ENCODE peak calls at places on chromosomes 6 and 20, in six cellular contexts. C is tibial nerve, G is heart left ventricle, M is ovary, O is esophagus squamous epithelium, B is body of pancreas. A is an unnamed sample.

GRCh38 chr6:22764521-22764920 is 195.2 kb downstream of the HDGFL1 start:
- DNase-seq in O (no peak), C (no peak), B (no peak), M (no peak), G (no peak), A (no peak)

GRCh38 chr20:10798811-10799210 is 125.0 kb upstream of the JAG1 start:
- DNase-seq in O (no peak), M (no peak), G (no peak), B (peak), C (no peak), A (peak)

GRCh38 chr6:1382883-1383728 is 6.3 kb upstream of the FOXF2 start:
- DNase-seq in M (no peak), O (no peak), G (no peak), B (no peak), C (no peak), A (no peak)

GRCh38 chr20:41497186-41497895 is 120.8 kb downstream of the CHD6 start:
- DNase-seq in O (no peak), B (no peak), G (no peak), M (no peak), C (no peak), A (no peak)

GRCh38 chr20:19660808-19661378 is 97.2 kb upstream of the RIN2 start:
- DNase-seq in O (no peak), M (no peak), B (no peak), C (no peak), G (no peak), A (no peak)

GRCh38 chr20:44364068-44364467 is 8.6 kb downstream of the HNF4A start:
- DNase-seq in C (no peak), G (no peak), B (no peak), M (no peak), O (no peak), A (no peak)

GRCh38 chr6:132964101-132964867 is 149.9 kb downstream of the RPS12 start:
- DNase-seq in C (no peak), M (no peak), B (no peak), O (no peak), G (no peak), A (no peak)

GRCh38 chr6:167699141-167700036 is 127.3 kb upstream of the AFDN start:
- DNase-seq in C (no peak), B (peak), O (peak), M (no peak), G (peak), A (peak)

GRCh38 chr6:101114703-101115102 is 233.6 kb upstream of the ASCC3 start:
- DNase-seq in M (no peak), G (no peak), B (peak), O (no peak), C (no peak), A (peak)

GRCh38 chr6:89731924-89732568 is 87.5 kb downstream of the MDN1 start:
- DNase-seq in C (no peak), O (no peak), B (no peak), G (no peak), M (no peak), A (no peak)

GRCh38 chr6:158017621-158018369 is 36.1 kb downstream of the SYNJ2 start:
- DNase-seq in B (no peak), M (peak), C (no peak), O (no peak), G (no peak), A (no peak)

GRCh38 chr6:169146536-169146935 is 107.1 kb downstream of the THBS2 start:
- DNase-seq in C (no peak), G (no peak), M (no peak), O (no peak), B (no peak), A (no peak)

GRCh38 chr6:129390900-129391299 is 319.1 kb downstream of the ARHGAP18 start:
- DNase-seq in B (no peak), C (no peak), G (no peak), O (no peak), M (no peak), A (no peak)

GRCh38 chr20:41462372-41463161 is 95.9 kb upstream of the EMILIN3 start:
- DNase-seq in O (no peak), M (no peak), B (no peak), C (no peak), G (no peak), A (no peak)

GRCh38 chr20:45470262-45470931 is 844 bp downstream of the WFDC2 start:
- DNase-seq in B (peak), C (no peak), M (peak), G (no peak), O (no peak), A (no peak)

GRCh38 chr6:99589290-99589672 is 17.4 kb upstream of the PRDM13 start:
- DNase-seq in C (no peak), B (no peak), M (no peak), G (no peak), O (no peak), A (no peak)

GRCh38 chr20:8932192-8933150 is 136.4 kb upstream of the PLCB4 start:
- DNase-seq in O (no peak), G (no peak), M (no peak), C (no peak), B (no peak), A (peak)

GRCh38 chr6:50899306-50899840 is 80.7 kb downstream of the TFAP2B start:
- DNase-seq in M (no peak), C (no peak), G (no peak), O (no peak), B (no peak), A (no peak)

DNA sequence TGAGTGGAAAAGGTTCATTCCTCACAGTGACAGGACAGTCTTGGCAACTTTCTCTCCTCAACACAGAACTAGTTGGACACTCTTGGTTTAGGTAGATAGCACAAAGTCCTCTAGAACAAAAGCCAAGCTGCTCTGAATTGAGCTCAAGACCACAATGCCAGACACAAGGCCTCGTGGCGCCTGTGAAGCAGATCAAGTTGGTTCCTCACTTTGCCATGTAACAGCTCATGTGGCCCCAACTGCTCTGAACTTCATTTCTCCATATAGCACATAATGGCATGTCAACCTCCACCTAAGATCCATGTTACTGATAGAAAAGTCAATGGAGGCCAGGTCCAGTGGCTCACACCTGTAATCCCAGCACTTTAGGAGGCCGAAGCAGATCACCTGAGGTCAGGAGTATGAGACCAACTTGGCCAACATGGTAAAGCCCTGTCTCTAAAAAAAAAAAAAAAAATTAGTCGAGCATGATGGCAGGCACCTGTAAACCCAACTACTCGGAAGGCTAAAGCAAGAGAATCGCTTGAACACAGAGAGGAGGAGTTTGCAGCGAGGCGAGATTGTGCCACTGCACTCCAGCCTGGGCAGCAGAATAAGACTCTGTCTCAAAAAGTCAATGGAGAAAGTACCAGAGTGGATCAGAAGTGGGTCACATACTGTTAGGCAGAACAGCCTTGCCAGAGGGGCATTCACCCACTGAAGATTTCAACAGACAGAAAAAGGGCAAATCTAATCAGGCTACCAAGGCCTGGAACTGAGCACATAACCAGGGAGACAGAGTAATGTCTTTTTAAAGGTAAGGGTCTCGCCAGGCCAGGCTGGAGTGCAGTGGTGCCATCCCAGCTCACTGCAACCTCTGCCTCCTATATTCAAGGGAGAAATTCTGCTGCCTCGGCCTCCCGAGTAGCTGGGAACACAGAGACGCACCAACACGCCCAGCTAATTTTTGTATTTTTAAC is 21.2 kb downstream of the ROMO1 start:
- DNase-seq in B (no peak), C (no peak), M (no peak), O (no peak), G (no peak), A (no peak)
- TF ChIP-seq POLR2A in B (no peak), C (no peak), M (no peak), O (no peak), G (no peak), A (no peak)

DNA sequence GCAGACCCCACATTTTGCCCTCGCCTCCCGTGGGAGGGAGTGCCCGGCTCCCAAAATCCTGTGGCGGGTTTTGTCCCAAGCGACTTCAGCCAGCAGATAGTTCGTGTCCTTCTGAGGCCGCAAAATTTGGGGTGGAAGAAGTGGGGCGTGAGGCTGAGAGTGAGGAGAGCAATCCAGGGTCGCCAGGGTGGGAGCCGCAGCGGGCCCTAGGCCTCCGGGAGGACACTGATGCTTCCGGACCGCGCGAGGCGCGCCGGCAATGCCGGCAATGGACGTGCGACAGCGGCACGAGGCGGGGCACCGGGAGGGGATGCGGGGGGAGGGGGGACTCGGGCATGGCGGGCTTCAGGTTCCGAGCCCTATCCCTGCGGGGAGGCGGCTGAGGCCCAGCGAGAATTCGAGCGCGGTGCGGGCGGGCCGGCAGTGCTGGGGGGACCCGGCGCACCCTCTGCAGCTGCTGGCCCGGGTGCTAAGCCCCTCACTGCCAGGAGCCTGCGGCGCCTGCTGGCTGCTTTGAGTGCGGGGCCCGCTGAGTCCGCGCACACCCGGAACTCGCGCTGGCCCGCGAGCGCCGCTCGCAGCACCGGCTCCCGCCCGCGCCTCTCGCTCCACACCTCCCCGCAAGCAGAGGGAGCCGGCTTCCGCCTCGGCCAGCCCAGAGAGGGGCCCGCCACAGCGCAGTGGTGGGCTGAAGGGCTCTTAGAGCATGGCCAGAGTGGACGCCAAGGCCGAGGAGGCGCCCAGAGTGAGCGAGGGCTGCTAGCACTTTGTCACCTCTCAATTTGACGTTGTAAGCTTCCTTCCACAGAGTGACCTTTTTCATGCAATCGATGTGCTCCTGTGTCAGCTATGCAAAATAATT is 143.8 kb downstream of the LPA start:
- DNase-seq in O (no peak), G (peak), M (peak), B (peak), C (peak), A (peak)
- TF ChIP-seq POLR2A in O (no peak), G (no peak), M (no peak), B (peak), C (no peak), A (no peak)

GRCh38 chr6:5359413-5359812 is 98.1 kb downstream of the FARS2 start:
- DNase-seq in O (no peak), M (no peak), B (peak), G (no peak), C (no peak), A (no peak)

GRCh38 chr6:5351552-5351951 is 90.2 kb downstream of the FARS2 start:
- DNase-seq in M (no peak), B (no peak), G (no peak), C (no peak), O (no peak), A (no peak)

GRCh38 chr6:5361371-5361770 is 100.1 kb downstream of the FARS2 start:
- DNase-seq in O (no peak), C (no peak), G (no peak), M (no peak), B (no peak), A (no peak)

GRCh38 chr6:5357486-5357885 is 96.2 kb downstream of the FARS2 start:
- DNase-seq in O (no peak), M (no peak), C (no peak), G (no peak), B (no peak), A (no peak)
- TF ChIP-seq POLR2A in O (no peak), M (no peak), C (no peak), G (no peak), B (no peak), A (no peak)

GRCh38 chr6:117482240-117483003 is at the start of gene DCBLD1:
- DNase-seq in C (peak), B (peak), M (peak), G (peak), O (peak), A (peak)
- TF ChIP-seq POLR2A in C (peak), B (peak), M (no peak), G (no peak), O (no peak), A (peak)

GRCh38 chr6:118651282-118652050 is at the start of gene CEP85L:
- DNase-seq in C (peak), B (peak), O (peak), G (peak), M (peak), A (peak)
- TF ChIP-seq POLR2A in C (peak), B (peak), O (peak), G (peak), M (peak), A (peak)

DNA sequence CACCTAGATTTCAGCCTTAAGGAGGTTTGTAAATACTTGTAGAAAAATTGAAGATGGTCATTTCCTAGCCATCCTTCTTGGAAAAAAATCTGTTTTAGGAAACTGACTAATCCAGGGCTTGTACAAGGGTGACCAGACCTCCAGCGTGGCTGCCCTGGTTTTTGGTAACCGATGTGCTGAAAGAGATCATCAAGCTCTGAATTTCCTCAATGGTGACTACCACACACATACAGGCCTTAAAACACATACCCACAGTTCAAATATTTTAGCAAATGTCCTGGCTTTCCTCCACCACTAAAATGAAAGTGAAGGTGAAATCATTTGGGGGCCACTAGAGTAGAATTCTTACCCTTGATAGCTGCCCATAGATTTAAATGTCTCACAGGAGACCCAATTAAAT is 215.3 kb upstream of the SUPT3H start:
- DNase-seq in O (no peak), C (no peak), B (no peak), G (no peak), M (no peak), A (no peak)
- TF ChIP-seq POLR2A in O (no peak), C (no peak), B (no peak), G (no peak), M (no peak), A (no peak)

DNA sequence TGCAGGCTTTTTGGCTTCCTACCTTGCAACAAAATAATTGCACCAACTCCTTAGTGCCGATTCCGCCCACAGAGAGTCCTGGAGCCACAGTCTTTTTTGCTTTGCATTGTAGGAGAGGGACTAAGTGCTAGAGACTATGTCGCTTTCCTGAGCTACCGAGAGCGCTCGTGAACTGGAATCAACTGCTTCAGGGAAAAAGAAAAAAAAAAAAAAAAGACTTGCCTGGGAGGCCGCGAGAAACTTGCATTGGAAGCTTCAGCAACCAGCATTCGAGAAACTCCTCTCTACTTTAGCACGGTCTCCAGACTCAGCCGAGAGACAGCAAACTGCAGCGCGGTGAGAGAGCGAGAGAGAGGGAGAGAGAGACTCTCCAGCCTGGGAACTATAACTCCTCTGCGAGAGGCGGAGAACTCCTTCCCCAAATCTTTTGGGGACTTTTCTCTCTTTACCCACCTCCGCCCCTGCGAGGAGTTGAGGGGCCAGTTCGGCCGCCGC is 423 bp downstream of the SOX4 start:
- DNase-seq in M (peak), C (no peak), O (no peak), B (peak), G (peak), A (peak)
- TF ChIP-seq POLR2A in M (no peak), C (no peak), O (no peak), B (no peak), G (no peak), A (no peak)

GRCh38 chr20:63696311-63696627 is 183 bp upstream of the TNFRSF6B start:
- DNase-seq in B (peak), M (no peak), G (no peak), C (no peak), O (no peak), A (peak)

GRCh38 chr20:63698739-63699465 is 2.5 kb downstream of the TNFRSF6B start:
- DNase-seq in C (no peak), O (no peak), M (peak), G (no peak), B (peak), A (peak)

GRCh38 chr20:63696628-63697356 is at the start of gene TNFRSF6B:
- DNase-seq in B (no peak), G (no peak), C (no peak), O (no peak), M (peak), A (no peak)

GRCh38 chr20:63697868-63698545 is 1.6 kb downstream of the TNFRSF6B start:
- DNase-seq in G (no peak), C (no peak), O (no peak), M (no peak), B (peak), A (no peak)

DNA sequence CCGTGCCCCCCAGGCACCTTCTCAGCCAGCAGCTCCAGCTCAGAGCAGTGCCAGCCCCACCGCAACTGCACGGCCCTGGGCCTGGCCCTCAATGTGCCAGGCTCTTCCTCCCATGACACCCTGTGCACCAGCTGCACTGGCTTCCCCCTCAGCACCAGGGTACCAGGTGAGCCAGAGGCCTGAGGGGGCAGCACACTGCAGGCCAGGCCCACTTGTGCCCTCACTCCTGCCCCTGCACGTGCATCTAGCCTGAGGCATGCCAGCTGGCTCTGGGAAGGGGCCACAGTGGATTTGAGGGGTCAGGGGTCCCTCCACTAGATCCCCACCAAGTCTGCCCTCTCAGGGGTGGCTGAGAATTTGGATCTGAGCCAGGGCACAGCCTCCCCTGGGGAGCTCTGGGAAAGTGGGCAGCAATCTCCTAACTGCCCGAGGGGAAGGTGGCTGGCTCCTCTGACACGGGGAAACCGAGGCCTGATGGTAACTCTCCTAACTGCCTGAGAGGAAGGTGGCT is 960 bp downstream of the TNFRSF6B start:
- DNase-seq in B (no peak), C (no peak), M (peak), G (no peak), O (no peak), A (peak)
- TF ChIP-seq POLR2A in B (no peak), C (no peak), M (no peak), G (no peak), O (no peak), A (no peak)

GRCh38 chr6:7110092-7110792 is 2.5 kb downstream of the RREB1 start:
- DNase-seq in C (no peak), O (no peak), G (no peak), B (no peak), M (no peak), A (no peak)

GRCh38 chr6:7108964-7109836 is 1.4 kb downstream of the RREB1 start:
- DNase-seq in B (peak), O (no peak), M (peak), C (peak), G (peak), A (peak)

GRCh38 chr6:7107578-7108195 is at the start of gene RREB1:
- DNase-seq in G (peak), O (no peak), B (peak), C (peak), M (peak), A (peak)

GRCh38 chr6:7106752-7107577 is 796 bp upstream of the RREB1 start:
- DNase-seq in M (peak), G (peak), O (no peak), B (peak), C (peak), A (no peak)

GRCh38 chr6:7108196-7108963 is 619 bp downstream of the RREB1 start:
- DNase-seq in G (peak), B (peak), O (no peak), M (peak), C (no peak), A (peak)
- TF ChIP-seq POLR2A in G (no peak), B (peak), O (peak), M (no peak), C (peak), A (peak)

GRCh38 chr20:59661141-59661540 is 56.8 kb downstream of the PHACTR3 start:
- DNase-seq in G (no peak), C (no peak), M (no peak), B (no peak), O (no peak), A (no peak)
- TF ChIP-seq POLR2A in G (no peak), C (no peak), M (no peak), B (no peak), O (no peak), A (no peak)